ENCODE peak calls at places on chromosomes 11 and 22, in four cellular contexts. V, Y, I and Q are unnamed samples.

GRCh38 chr11:112401036-112401769 is 140.5 kb upstream of the PLET1 start:
- DNase-seq in V (no peak), Y (no peak), I (no peak), Q (no peak)

GRCh38 chr11:46239801-46240061 is 37.7 kb upstream of the CREB3L1 start:
- DNase-seq in V (no peak), Y (no peak), I (no peak), Q (no peak)

GRCh38 chr22:37887610-37888378 is 18.3 kb upstream of the MICALL1 start:
- DNase-seq in V (peak), Y (no peak), I (peak), Q (no peak)

GRCh38 chr22:37418627-37419369 is 8.5 kb downstream of the ELFN2 start:
- DNase-seq in V (no peak), Y (no peak), I (peak), Q (no peak)

GRCh38 chr11:8256271-8257002 is 7.2 kb downstream of the LMO1 start:
- DNase-seq in V (no peak), Y (no peak), I (no peak), Q (no peak)

GRCh38 chr22:37018815-37019308 is 385 bp downstream of the TST start:
- DNase-seq in V (peak), Y (peak), I (peak), Q (peak)

GRCh38 chr11:30015725-30016449 is 943 bp downstream of the KCNA4 start:
- DNase-seq in V (no peak), Y (no peak), I (peak), Q (no peak)

GRCh38 chr11:111957663-111958415 is 20.7 kb downstream of the DIXDC1 start:
- DNase-seq in V (no peak), Y (no peak), I (no peak), Q (no peak)

GRCh38 chr11:114679505-114679904 is 1.2 kb downstream of the NXPE2 start:
- DNase-seq in V (no peak), Y (no peak), I (no peak), Q (no peak)

GRCh38 chr22:29753808-29754657 is 12.8 kb downstream of the ZMAT5 start:
- DNase-seq in V (no peak), Y (no peak), I (no peak), Q (no peak)

GRCh38 chr11:72637926-72638325 is 36.3 kb downstream of the PDE2A start:
- DNase-seq in V (no peak), Y (no peak), I (no peak), Q (no peak)

GRCh38 chr22:16933274-16933923 is 74.6 kb downstream of the GAB4 start:
- DNase-seq in V (no peak), Y (no peak), I (no peak), Q (no peak)

GRCh38 chr22:49992921-49993648 is 19.5 kb downstream of the IL17REL start:
- DNase-seq in V (no peak), Y (no peak), I (peak), Q (no peak)

GRCh38 chr11:30468881-30469280 is 117.3 kb downstream of the MPPED2 start:
- DNase-seq in V (no peak), Y (no peak), I (no peak), Q (no peak)

GRCh38 chr22:31857247-31857646 is 87.1 kb upstream of the YWHAH start:
- DNase-seq in V (no peak), Y (no peak), I (peak), Q (no peak)
- H3K27ac ChIP-seq in V (no peak), Y (no peak), I (no peak), Q (no peak)

GRCh38 chr11:116869610-116870009 is 32.2 kb upstream of the APOA1 start:
- DNase-seq in V (no peak), Y (no peak), I (peak), Q (no peak)
- TF ChIP-seq CTCF in V (no peak), Y (no peak), I (peak), Q (no peak)

DNA sequence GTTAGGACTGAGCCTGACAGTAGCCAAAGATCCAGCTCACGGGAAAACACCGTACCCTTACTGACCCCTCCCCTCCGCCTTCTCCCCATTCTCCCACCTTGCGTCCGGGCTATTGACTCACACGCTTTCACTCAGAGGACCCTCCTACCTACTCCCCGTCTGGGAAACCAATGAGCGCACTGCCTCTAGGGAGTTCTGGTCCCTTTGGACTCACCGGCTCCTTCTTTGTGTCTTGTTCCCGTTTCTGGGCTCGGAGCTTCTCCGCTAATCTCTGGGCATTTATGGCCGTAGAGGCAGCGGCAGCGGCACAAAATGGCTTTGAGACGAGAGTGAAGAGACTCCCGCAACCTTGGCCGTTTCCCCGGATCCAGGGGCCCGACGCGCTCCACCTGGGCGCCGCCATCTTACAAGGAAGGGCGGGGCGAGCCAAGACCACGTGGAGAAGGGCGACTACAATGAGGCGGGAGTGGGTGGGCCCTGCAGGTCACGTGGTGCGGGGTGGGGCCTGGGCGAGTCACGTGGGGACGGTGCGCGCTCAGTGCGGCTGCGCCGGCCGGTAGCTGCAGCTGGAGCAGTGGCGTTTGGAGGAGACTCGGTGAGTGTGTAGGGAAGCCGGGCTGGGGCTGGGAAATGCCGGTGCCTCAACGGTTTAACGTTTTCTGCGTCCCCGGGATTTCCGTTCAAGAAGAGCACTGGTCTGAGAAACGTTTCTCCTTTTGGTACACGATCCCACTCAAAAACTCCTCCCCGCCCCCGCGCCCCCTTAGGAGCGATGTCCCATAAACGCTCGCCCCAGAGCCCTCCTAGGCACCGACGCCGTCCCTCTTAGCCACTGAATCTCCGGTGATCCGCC is at the start of the genes FAM118B and RPUSD4:
- DNase-seq in V (peak), Y (peak), I (peak), Q (peak)
- H3K4me3 ChIP-seq in V (peak), Y (peak), I (peak), Q (peak)

DNA sequence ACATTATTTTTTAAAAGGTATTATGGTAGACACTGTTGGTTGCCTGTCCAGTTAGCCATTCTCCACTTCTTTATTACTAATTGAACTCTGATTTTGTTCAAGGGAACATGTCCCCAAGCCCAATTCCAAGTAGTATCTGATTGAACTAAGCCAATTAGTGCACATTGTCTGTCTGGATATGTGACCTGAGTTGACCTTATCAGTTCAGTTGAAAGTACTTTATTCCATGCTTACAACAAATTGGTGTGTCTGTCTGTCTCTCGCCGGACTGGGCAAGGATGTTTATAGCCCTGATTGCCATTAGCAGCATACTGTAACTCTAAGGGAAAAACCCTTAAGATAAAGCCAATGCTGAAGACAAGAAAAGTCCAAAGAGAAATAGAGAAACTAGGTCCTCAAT is 85.6 kb downstream of the INTS4 start:
- DNase-seq in V (no peak), Y (no peak), I (no peak), Q (no peak)
- H3K27ac ChIP-seq in V (no peak), Y (no peak), I (no peak), Q (no peak)

DNA sequence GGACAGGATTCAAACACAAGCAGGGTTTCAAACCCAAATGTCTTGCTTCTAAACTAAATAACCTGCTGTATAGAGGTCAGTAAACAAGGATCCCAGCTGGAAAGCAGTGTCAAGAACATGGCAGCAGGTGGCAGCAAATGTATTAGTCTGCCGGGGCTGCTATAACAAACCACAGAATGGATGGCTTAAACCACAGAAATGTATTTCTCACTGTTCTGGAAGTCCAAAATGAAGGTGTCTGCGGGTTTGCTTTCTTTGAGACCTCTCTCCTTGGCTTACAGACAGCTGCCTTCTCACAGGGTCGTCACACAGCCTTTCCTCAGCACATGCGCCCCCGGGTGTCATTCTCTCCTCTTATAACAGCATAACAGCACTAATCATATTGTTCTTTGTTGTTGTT is 65.1 kb upstream of the LRRC55 start:
- DNase-seq in V (no peak), Y (no peak), I (peak), Q (no peak)
- TF ChIP-seq CTCF in V (no peak), Y (peak), I (peak), Q (no peak)

GRCh38 chr11:59754494-59754858 is 700 bp upstream of the STX3 start:
- DNase-seq in V (no peak), Y (no peak), I (peak), Q (no peak)
- H3K4me3 ChIP-seq in V (peak), Y (peak), I (peak), Q (peak)

GRCh38 chr11:60867871-60868681 is 734 bp downstream of the ZP1 start:
- DNase-seq in V (no peak), Y (no peak), I (no peak), Q (no peak)
- H3K27ac ChIP-seq in V (no peak), Y (no peak), I (no peak), Q (no peak)

DNA sequence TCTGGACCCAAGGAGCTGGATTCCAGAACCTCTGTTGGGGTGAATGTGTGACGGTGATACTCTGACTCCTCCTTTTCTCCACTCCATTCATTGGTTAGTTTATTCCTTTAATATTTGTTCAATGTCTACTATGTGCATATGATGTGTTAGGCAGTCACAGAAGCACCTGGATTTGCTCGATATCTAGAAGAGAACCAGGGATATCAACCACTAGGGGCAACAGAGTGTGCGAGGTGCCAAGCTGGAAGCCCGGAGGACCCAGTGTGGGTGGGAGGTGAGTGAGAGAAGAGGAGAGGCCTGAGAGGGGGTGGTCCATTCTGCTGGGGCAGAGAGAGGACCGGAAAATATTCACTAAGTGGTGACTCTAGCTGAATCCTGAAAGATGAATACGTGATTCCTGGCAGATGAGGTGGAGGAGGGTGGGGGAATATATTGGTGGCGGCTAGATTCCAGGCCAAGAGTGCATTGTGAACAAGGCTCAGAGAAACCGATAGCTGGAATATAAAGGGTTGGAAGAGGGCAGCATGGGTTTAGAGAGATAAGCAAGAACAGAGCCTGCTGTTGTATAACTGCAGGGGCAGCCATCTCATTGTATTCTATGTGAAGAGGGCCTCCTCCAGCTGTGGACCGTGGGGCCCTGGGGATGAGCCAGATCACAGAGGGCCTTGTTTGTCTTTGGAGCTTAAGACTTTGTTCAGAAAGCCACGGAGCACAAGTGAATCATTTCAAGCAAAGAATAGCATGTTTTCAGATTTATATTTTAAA is 6.9 kb upstream of the TIMP3 start:
- DNase-seq in V (no peak), Y (no peak), I (no peak), Q (no peak)
- TF ChIP-seq CTCF in V (no peak), Y (no peak), I (peak), Q (no peak)

DNA sequence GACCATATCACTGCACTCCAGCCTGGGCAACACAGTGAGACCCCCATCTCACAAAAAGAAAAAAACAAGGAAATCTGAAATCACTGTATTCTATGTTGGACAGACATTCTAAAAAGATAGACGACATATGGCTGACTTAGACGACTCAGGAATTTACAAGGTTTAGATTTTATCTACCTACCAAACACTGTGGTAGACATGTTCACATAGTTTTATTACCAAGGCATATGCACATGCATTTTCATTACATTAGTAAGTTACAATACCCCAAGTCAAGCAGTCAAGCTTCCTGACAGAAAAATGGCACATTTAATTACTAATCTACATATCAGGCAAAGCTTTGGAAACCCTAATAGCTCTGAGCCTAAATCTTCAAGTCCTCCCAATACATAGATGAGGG is 262.2 kb downstream of the TTC28 start:
- DNase-seq in V (no peak), Y (no peak), I (no peak), Q (no peak)
- H3K4me3 ChIP-seq in V (no peak), Y (no peak), I (no peak), Q (no peak)